ENCODE peak calls at places on chromosomes 2 and 18, in eight cellular contexts. N, J, V, K, R, H, M and Y are unnamed samples.
A peak's percentile ranks its signal among the peaks of the same experiment; 100 is the strongest.

GRCh38 chr2:231680992-231681852 is 27.1 kb upstream of the PTMA start:
- DNase-seq in K (peak; percentile 91), V (no peak), R (no peak), J (peak; percentile 95), M (peak; percentile 74), N (peak; percentile 64), H (peak; percentile 86), Y (peak; percentile 93)

GRCh38 chr18:44742741-44743311 is 62.1 kb downstream of the SETBP1 start:
- DNase-seq in V (no peak), J (no peak), K (peak; percentile 61), H (no peak), M (peak; percentile 4), R (no peak), N (no peak), Y (peak; percentile 88)

GRCh38 chr2:124476291-124476690 is 451.2 kb downstream of the CNTNAP5 start:
- DNase-seq in K (no peak), V (no peak), R (no peak), M (no peak), N (peak; percentile 84), H (no peak), J (no peak), Y (no peak)

GRCh38 chr2:240876475-240877251 is 8.0 kb downstream of the AGXT start:
- DNase-seq in N (no peak), J (no peak), M (no peak), R (no peak), H (no peak), K (no peak), V (no peak), Y (peak; percentile 13)

GRCh38 chr2:153912798-153913396 is 41.2 kb downstream of the GALNT13 start:
- DNase-seq in V (no peak), K (no peak), R (no peak), H (no peak), J (no peak), M (no peak), N (no peak), Y (no peak)

GRCh38 chr2:42659601-42660000 is 91.2 kb downstream of the MTA3 start:
- DNase-seq in J (no peak), K (no peak), H (no peak), M (no peak), N (no peak), R (no peak), V (no peak), Y (peak; percentile 23)

GRCh38 chr2:70767699-70768584 is at the start of gene ADD2:
- DNase-seq in H (peak; percentile 82), M (peak; percentile 81), R (peak; percentile 71), N (no peak), K (peak; percentile 34), J (peak; percentile 74), V (peak; percentile 20), Y (peak; percentile 16)

GRCh38 chr2:25082002-25082622 is 40.2 kb downstream of the EFR3B start:
- DNase-seq in H (no peak), K (peak; percentile 37), M (no peak), R (no peak), N (no peak), J (no peak), V (no peak), Y (no peak)

GRCh38 chr2:120693121-120693520 is 42.5 kb upstream of the GLI2 start:
- DNase-seq in K (no peak), R (no peak), N (no peak), H (no peak), V (no peak), M (no peak), J (no peak), Y (no peak)

GRCh38 chr18:77140439-77141109 is 8.0 kb upstream of the MBP start:
- DNase-seq in M (no peak), J (peak; percentile 72), K (peak; percentile 69), V (peak; percentile 40), R (peak; percentile 91), H (no peak), N (no peak), Y (no peak)

GRCh38 chr2:237876518-237876917 is 17.1 kb downstream of the RAMP1 start:
- DNase-seq in M (no peak), N (no peak), K (no peak), J (no peak), H (no peak), V (no peak), R (no peak), Y (no peak)

GRCh38 chr2:212124597-212124996 is 414.0 kb downstream of the ERBB4 start:
- DNase-seq in M (peak; percentile 16), V (no peak), N (no peak), J (no peak), K (peak; percentile 26), H (no peak), R (no peak), Y (no peak)

GRCh38 chr2:26184555-26185303 is 11.8 kb downstream of the GAREM2 start:
- DNase-seq in H (no peak), J (peak; percentile 97), M (peak; percentile 86), V (peak; percentile 79), R (peak; percentile 90), N (peak; percentile 79), K (peak; percentile 91), Y (peak; percentile 94)

GRCh38 chr18:6405237-6406074 is 9.3 kb downstream of the L3MBTL4 start:
- DNase-seq in M (no peak), H (no peak), V (no peak), N (no peak), K (no peak), J (no peak), R (no peak), Y (no peak)

GRCh38 chr2:32706815-32707214 is 79.0 kb downstream of the TTC27 start:
- DNase-seq in M (no peak), V (no peak), N (no peak), J (no peak), R (no peak), H (no peak), K (no peak), Y (no peak)

GRCh38 chr18:22678486-22678885 is 254.6 kb upstream of the RBBP8 start:
- DNase-seq in N (no peak), J (no peak), M (no peak), K (no peak), R (no peak), H (no peak), V (no peak), Y (no peak)

GRCh38 chr2:144681389-144681788 is 161.5 kb upstream of the ZEB2 start:
- DNase-seq in N (no peak), H (no peak), K (no peak), J (no peak), M (no peak), R (no peak), V (no peak), Y (no peak)